ENCODE peak calls at places on chromosomes 5 and 9, in five cellular contexts. One of them, this sample, is unnamed.

GRCh38 chr5:113059232-113059805 is 82.7 kb downstream of the DCP2 start:
- DNase-seq in effector memory CD4-positive, alpha-beta T cell: no peak
- DNase-seq in iPS-NIHi11: no peak
- DNase-seq in NCI-H2081: no peak
- DNase-seq in activated CD4-positive, alpha-beta T cell treated with anti-CD3 and anti-CD28 coated beads, Interleukin-2, amount 10 ng/mL, durations not matched to agents 7 days and 5 days: no peak
- DNase-seq in this sample: no peak

GRCh38 chr5:115461506-115462290 is 82.9 kb downstream of the FEM1C start:
- DNase-seq in effector memory CD4-positive, alpha-beta T cell: no peak
- DNase-seq in iPS-NIHi11: no peak
- DNase-seq in NCI-H2081: no peak
- DNase-seq in activated CD4-positive, alpha-beta T cell treated with anti-CD3 and anti-CD28 coated beads, Interleukin-2, amount 10 ng/mL, durations not matched to agents 7 days and 5 days: peak
- DNase-seq in this sample: no peak

GRCh38 chr9:13444696-13445095 is 165.2 kb upstream of the MPDZ start:
- DNase-seq in effector memory CD4-positive, alpha-beta T cell: no peak
- DNase-seq in iPS-NIHi11: no peak
- DNase-seq in NCI-H2081: no peak
- DNase-seq in activated CD4-positive, alpha-beta T cell treated with anti-CD3 and anti-CD28 coated beads, Interleukin-2, amount 10 ng/mL, durations not matched to agents 7 days and 5 days: no peak
- DNase-seq in this sample: no peak

GRCh38 chr5:157245477-157245876 is 20.4 kb upstream of the CYFIP2 start:
- DNase-seq in effector memory CD4-positive, alpha-beta T cell: no peak
- DNase-seq in iPS-NIHi11: peak
- DNase-seq in NCI-H2081: no peak
- DNase-seq in activated CD4-positive, alpha-beta T cell treated with anti-CD3 and anti-CD28 coated beads, Interleukin-2, amount 10 ng/mL, durations not matched to agents 7 days and 5 days: no peak
- DNase-seq in this sample: no peak

GRCh38 chr5:95178046-95178651 is 106.7 kb downstream of the MCTP1 start:
- DNase-seq in effector memory CD4-positive, alpha-beta T cell: no peak
- DNase-seq in iPS-NIHi11: peak
- DNase-seq in NCI-H2081: no peak
- DNase-seq in activated CD4-positive, alpha-beta T cell treated with anti-CD3 and anti-CD28 coated beads, Interleukin-2, amount 10 ng/mL, durations not matched to agents 7 days and 5 days: no peak
- DNase-seq in this sample: peak

GRCh38 chr9:589723-590122 is 251.8 kb upstream of the DMRT1 start:
- DNase-seq in effector memory CD4-positive, alpha-beta T cell: no peak
- DNase-seq in iPS-NIHi11: no peak
- DNase-seq in NCI-H2081: no peak
- DNase-seq in activated CD4-positive, alpha-beta T cell treated with anti-CD3 and anti-CD28 coated beads, Interleukin-2, amount 10 ng/mL, durations not matched to agents 7 days and 5 days: no peak
- DNase-seq in this sample: no peak

GRCh38 chr9:76655970-76656369 is 108.3 kb upstream of the PCA3 start:
- DNase-seq in effector memory CD4-positive, alpha-beta T cell: no peak
- DNase-seq in iPS-NIHi11: no peak
- DNase-seq in NCI-H2081: no peak
- DNase-seq in activated CD4-positive, alpha-beta T cell treated with anti-CD3 and anti-CD28 coated beads, Interleukin-2, amount 10 ng/mL, durations not matched to agents 7 days and 5 days: no peak
- DNase-seq in this sample: no peak

GRCh38 chr9:111805841-111806241 is 11.1 kb upstream of the SHOC1 start:
- DNase-seq in effector memory CD4-positive, alpha-beta T cell: no peak
- DNase-seq in iPS-NIHi11: no peak
- DNase-seq in NCI-H2081: no peak
- DNase-seq in activated CD4-positive, alpha-beta T cell treated with anti-CD3 and anti-CD28 coated beads, Interleukin-2, amount 10 ng/mL, durations not matched to agents 7 days and 5 days: no peak
- DNase-seq in this sample: no peak

GRCh38 chr9:123327697-123328100 is 28.3 kb upstream of the CRB2 start:
- DNase-seq in effector memory CD4-positive, alpha-beta T cell: no peak
- DNase-seq in iPS-NIHi11: peak
- DNase-seq in NCI-H2081: no peak
- DNase-seq in activated CD4-positive, alpha-beta T cell treated with anti-CD3 and anti-CD28 coated beads, Interleukin-2, amount 10 ng/mL, durations not matched to agents 7 days and 5 days: no peak
- DNase-seq in this sample: no peak

GRCh38 chr9:130707225-130707976 is 13.8 kb downstream of the EXOSC2 start:
- DNase-seq in effector memory CD4-positive, alpha-beta T cell: peak
- DNase-seq in iPS-NIHi11: peak
- DNase-seq in NCI-H2081: peak
- DNase-seq in activated CD4-positive, alpha-beta T cell treated with anti-CD3 and anti-CD28 coated beads, Interleukin-2, amount 10 ng/mL, durations not matched to agents 7 days and 5 days: peak
- DNase-seq in this sample: peak

GRCh38 chr5:41637424-41637823 is 127.0 kb upstream of the PLCXD3 start:
- DNase-seq in effector memory CD4-positive, alpha-beta T cell: no peak
- DNase-seq in iPS-NIHi11: peak
- DNase-seq in NCI-H2081: no peak
- DNase-seq in activated CD4-positive, alpha-beta T cell treated with anti-CD3 and anti-CD28 coated beads, Interleukin-2, amount 10 ng/mL, durations not matched to agents 7 days and 5 days: no peak
- DNase-seq in this sample: no peak

GRCh38 chr5:2754621-2755370 is 3.3 kb upstream of the IRX2 start:
- DNase-seq in effector memory CD4-positive, alpha-beta T cell: no peak
- DNase-seq in iPS-NIHi11: no peak
- DNase-seq in NCI-H2081: no peak
- DNase-seq in activated CD4-positive, alpha-beta T cell treated with anti-CD3 and anti-CD28 coated beads, Interleukin-2, amount 10 ng/mL, durations not matched to agents 7 days and 5 days: no peak
- DNase-seq in this sample: no peak

GRCh38 chr9:92538541-92538940 is 2.8 kb upstream of the ECM2 start:
- DNase-seq in effector memory CD4-positive, alpha-beta T cell: no peak
- DNase-seq in iPS-NIHi11: no peak
- DNase-seq in NCI-H2081: no peak
- DNase-seq in activated CD4-positive, alpha-beta T cell treated with anti-CD3 and anti-CD28 coated beads, Interleukin-2, amount 10 ng/mL, durations not matched to agents 7 days and 5 days: no peak
- DNase-seq in this sample: no peak

GRCh38 chr5:167339205-167339604 is 952.2 kb upstream of the WWC1 start:
- DNase-seq in effector memory CD4-positive, alpha-beta T cell: no peak
- DNase-seq in iPS-NIHi11: no peak
- DNase-seq in NCI-H2081: no peak
- DNase-seq in activated CD4-positive, alpha-beta T cell treated with anti-CD3 and anti-CD28 coated beads, Interleukin-2, amount 10 ng/mL, durations not matched to agents 7 days and 5 days: no peak
- DNase-seq in this sample: no peak

GRCh38 chr9:99962685-99963261 is 56.3 kb downstream of the STX17 start:
- DNase-seq in effector memory CD4-positive, alpha-beta T cell: no peak
- DNase-seq in iPS-NIHi11: no peak
- DNase-seq in NCI-H2081: no peak
- DNase-seq in activated CD4-positive, alpha-beta T cell treated with anti-CD3 and anti-CD28 coated beads, Interleukin-2, amount 10 ng/mL, durations not matched to agents 7 days and 5 days: no peak
- DNase-seq in this sample: no peak

GRCh38 chr5:172004824-172005237 is 1.6 kb downstream of the FBXW11 start:
- DNase-seq in effector memory CD4-positive, alpha-beta T cell: no peak
- DNase-seq in iPS-NIHi11: no peak
- DNase-seq in NCI-H2081: no peak
- DNase-seq in activated CD4-positive, alpha-beta T cell treated with anti-CD3 and anti-CD28 coated beads, Interleukin-2, amount 10 ng/mL, durations not matched to agents 7 days and 5 days: peak
- DNase-seq in this sample: no peak

GRCh38 chr5:95424526-95424925 is 33.4 kb downstream of the FAM81B start:
- DNase-seq in effector memory CD4-positive, alpha-beta T cell: no peak
- DNase-seq in iPS-NIHi11: no peak
- DNase-seq in NCI-H2081: no peak
- DNase-seq in activated CD4-positive, alpha-beta T cell treated with anti-CD3 and anti-CD28 coated beads, Interleukin-2, amount 10 ng/mL, durations not matched to agents 7 days and 5 days: no peak
- DNase-seq in this sample: no peak

GRCh38 chr5:110623875-110624274 is 102.6 kb downstream of the TMEM232 start:
- DNase-seq in effector memory CD4-positive, alpha-beta T cell: no peak
- DNase-seq in iPS-NIHi11: no peak
- DNase-seq in NCI-H2081: no peak
- DNase-seq in activated CD4-positive, alpha-beta T cell treated with anti-CD3 and anti-CD28 coated beads, Interleukin-2, amount 10 ng/mL, durations not matched to agents 7 days and 5 days: no peak
- DNase-seq in this sample: no peak

GRCh38 chr9:135045264-135046155 is 42.0 kb upstream of the OLFM1 start:
- DNase-seq in effector memory CD4-positive, alpha-beta T cell: no peak
- DNase-seq in iPS-NIHi11: no peak
- DNase-seq in NCI-H2081: no peak
- DNase-seq in activated CD4-positive, alpha-beta T cell treated with anti-CD3 and anti-CD28 coated beads, Interleukin-2, amount 10 ng/mL, durations not matched to agents 7 days and 5 days: no peak
- DNase-seq in this sample: no peak

GRCh38 chr9:113935677-113936380 is 59.7 kb downstream of the ZNF618 start:
- DNase-seq in effector memory CD4-positive, alpha-beta T cell: no peak
- DNase-seq in iPS-NIHi11: no peak
- DNase-seq in NCI-H2081: no peak
- DNase-seq in activated CD4-positive, alpha-beta T cell treated with anti-CD3 and anti-CD28 coated beads, Interleukin-2, amount 10 ng/mL, durations not matched to agents 7 days and 5 days: no peak
- DNase-seq in this sample: no peak

GRCh38 chr9:124698265-124698664 is 72.8 kb downstream of the NR6A1 start:
- DNase-seq in effector memory CD4-positive, alpha-beta T cell: no peak
- DNase-seq in iPS-NIHi11: no peak
- DNase-seq in NCI-H2081: no peak
- DNase-seq in activated CD4-positive, alpha-beta T cell treated with anti-CD3 and anti-CD28 coated beads, Interleukin-2, amount 10 ng/mL, durations not matched to agents 7 days and 5 days: no peak
- DNase-seq in this sample: no peak

GRCh38 chr5:173530547-173530946 is 85.9 kb downstream of the BOD1 start:
- DNase-seq in effector memory CD4-positive, alpha-beta T cell: no peak
- DNase-seq in iPS-NIHi11: peak
- DNase-seq in NCI-H2081: no peak
- DNase-seq in activated CD4-positive, alpha-beta T cell treated with anti-CD3 and anti-CD28 coated beads, Interleukin-2, amount 10 ng/mL, durations not matched to agents 7 days and 5 days: no peak
- DNase-seq in this sample: no peak

GRCh38 chr9:69120380-69121154 is 53.5 kb upstream of the TJP2 start:
- DNase-seq in effector memory CD4-positive, alpha-beta T cell: no peak
- DNase-seq in iPS-NIHi11: peak
- DNase-seq in NCI-H2081: peak
- DNase-seq in activated CD4-positive, alpha-beta T cell treated with anti-CD3 and anti-CD28 coated beads, Interleukin-2, amount 10 ng/mL, durations not matched to agents 7 days and 5 days: no peak
- DNase-seq in this sample: peak

GRCh38 chr9:131410051-131410491 is 16.2 kb downstream of the PRRC2B start:
- DNase-seq in effector memory CD4-positive, alpha-beta T cell: peak
- DNase-seq in iPS-NIHi11: no peak
- DNase-seq in NCI-H2081: no peak
- DNase-seq in activated CD4-positive, alpha-beta T cell treated with anti-CD3 and anti-CD28 coated beads, Interleukin-2, amount 10 ng/mL, durations not matched to agents 7 days and 5 days: peak
- DNase-seq in this sample: no peak

GRCh38 chr9:126219166-126219565 is 107.5 kb upstream of the MVB12B start:
- DNase-seq in effector memory CD4-positive, alpha-beta T cell: no peak
- DNase-seq in iPS-NIHi11: no peak
- DNase-seq in NCI-H2081: no peak
- DNase-seq in activated CD4-positive, alpha-beta T cell treated with anti-CD3 and anti-CD28 coated beads, Interleukin-2, amount 10 ng/mL, durations not matched to agents 7 days and 5 days: no peak
- DNase-seq in this sample: no peak

GRCh38 chr5:141557681-141558136 is 61.1 kb downstream of the DIAPH1 start:
- DNase-seq in effector memory CD4-positive, alpha-beta T cell: peak
- DNase-seq in iPS-NIHi11: peak
- DNase-seq in NCI-H2081: peak
- DNase-seq in activated CD4-positive, alpha-beta T cell treated with anti-CD3 and anti-CD28 coated beads, Interleukin-2, amount 10 ng/mL, durations not matched to agents 7 days and 5 days: peak
- DNase-seq in this sample: peak

GRCh38 chr5:172106511-172107356 is 81.3 kb downstream of the STK10 start:
- DNase-seq in effector memory CD4-positive, alpha-beta T cell: peak
- DNase-seq in iPS-NIHi11: peak
- DNase-seq in NCI-H2081: peak
- DNase-seq in activated CD4-positive, alpha-beta T cell treated with anti-CD3 and anti-CD28 coated beads, Interleukin-2, amount 10 ng/mL, durations not matched to agents 7 days and 5 days: peak
- DNase-seq in this sample: peak

GRCh38 chr9:68507098-68507795 is 33.4 kb downstream of the TMEM252 start:
- DNase-seq in effector memory CD4-positive, alpha-beta T cell: no peak
- DNase-seq in iPS-NIHi11: no peak
- DNase-seq in NCI-H2081: peak
- DNase-seq in activated CD4-positive, alpha-beta T cell treated with anti-CD3 and anti-CD28 coated beads, Interleukin-2, amount 10 ng/mL, durations not matched to agents 7 days and 5 days: no peak
- DNase-seq in this sample: peak

GRCh38 chr5:23223846-23224245 is 283.6 kb upstream of the PRDM9 start:
- DNase-seq in effector memory CD4-positive, alpha-beta T cell: no peak
- DNase-seq in iPS-NIHi11: no peak
- DNase-seq in NCI-H2081: no peak
- DNase-seq in activated CD4-positive, alpha-beta T cell treated with anti-CD3 and anti-CD28 coated beads, Interleukin-2, amount 10 ng/mL, durations not matched to agents 7 days and 5 days: no peak
- DNase-seq in this sample: no peak

GRCh38 chr5:16508730-16509531 is 43.3 kb upstream of the ZNF622 start:
- DNase-seq in effector memory CD4-positive, alpha-beta T cell: no peak
- DNase-seq in iPS-NIHi11: peak
- DNase-seq in NCI-H2081: peak
- DNase-seq in activated CD4-positive, alpha-beta T cell treated with anti-CD3 and anti-CD28 coated beads, Interleukin-2, amount 10 ng/mL, durations not matched to agents 7 days and 5 days: no peak
- DNase-seq in this sample: no peak

GRCh38 chr9:91039835-91040140 is 238.2 kb downstream of the SYK start:
- DNase-seq in effector memory CD4-positive, alpha-beta T cell: no peak
- DNase-seq in iPS-NIHi11: no peak
- DNase-seq in NCI-H2081: no peak
- DNase-seq in activated CD4-positive, alpha-beta T cell treated with anti-CD3 and anti-CD28 coated beads, Interleukin-2, amount 10 ng/mL, durations not matched to agents 7 days and 5 days: no peak
- DNase-seq in this sample: no peak

GRCh38 chr5:76641514-76642120 is 18.4 kb upstream of the F2RL2 start:
- DNase-seq in effector memory CD4-positive, alpha-beta T cell: peak
- DNase-seq in iPS-NIHi11: peak
- DNase-seq in NCI-H2081: peak
- DNase-seq in activated CD4-positive, alpha-beta T cell treated with anti-CD3 and anti-CD28 coated beads, Interleukin-2, amount 10 ng/mL, durations not matched to agents 7 days and 5 days: peak
- DNase-seq in this sample: peak

GRCh38 chr9:125971895-125972729 is 224.9 kb downstream of the PBX3 start:
- DNase-seq in effector memory CD4-positive, alpha-beta T cell: no peak
- DNase-seq in iPS-NIHi11: no peak
- DNase-seq in NCI-H2081: no peak
- DNase-seq in activated CD4-positive, alpha-beta T cell treated with anti-CD3 and anti-CD28 coated beads, Interleukin-2, amount 10 ng/mL, durations not matched to agents 7 days and 5 days: no peak
- DNase-seq in this sample: no peak

GRCh38 chr5:38616061-38616460 is 59.6 kb upstream of the LIFR start:
- DNase-seq in effector memory CD4-positive, alpha-beta T cell: no peak
- DNase-seq in iPS-NIHi11: no peak
- DNase-seq in NCI-H2081: no peak
- DNase-seq in activated CD4-positive, alpha-beta T cell treated with anti-CD3 and anti-CD28 coated beads, Interleukin-2, amount 10 ng/mL, durations not matched to agents 7 days and 5 days: no peak
- DNase-seq in this sample: no peak

GRCh38 chr5:128201065-128201926 is 117.7 kb downstream of the SLC12A2 start:
- DNase-seq in effector memory CD4-positive, alpha-beta T cell: peak
- DNase-seq in iPS-NIHi11: peak
- DNase-seq in NCI-H2081: peak
- DNase-seq in activated CD4-positive, alpha-beta T cell treated with anti-CD3 and anti-CD28 coated beads, Interleukin-2, amount 10 ng/mL, durations not matched to agents 7 days and 5 days: peak
- DNase-seq in this sample: peak

GRCh38 chr5:61162832-61163567 is 732 bp upstream of the SMIM15 start:
- DNase-seq in effector memory CD4-positive, alpha-beta T cell: no peak
- DNase-seq in iPS-NIHi11: no peak
- DNase-seq in NCI-H2081: no peak
- DNase-seq in activated CD4-positive, alpha-beta T cell treated with anti-CD3 and anti-CD28 coated beads, Interleukin-2, amount 10 ng/mL, durations not matched to agents 7 days and 5 days: no peak
- DNase-seq in this sample: peak

GRCh38 chr5:68187268-68188055 is 28.1 kb upstream of the PIK3R1 start:
- DNase-seq in effector memory CD4-positive, alpha-beta T cell: no peak
- DNase-seq in iPS-NIHi11: peak
- DNase-seq in NCI-H2081: no peak
- DNase-seq in activated CD4-positive, alpha-beta T cell treated with anti-CD3 and anti-CD28 coated beads, Interleukin-2, amount 10 ng/mL, durations not matched to agents 7 days and 5 days: no peak
- DNase-seq in this sample: no peak

GRCh38 chr5:13740471-13740870 is 204.0 kb downstream of the DNAH5 start:
- DNase-seq in effector memory CD4-positive, alpha-beta T cell: no peak
- DNase-seq in iPS-NIHi11: no peak
- DNase-seq in NCI-H2081: no peak
- DNase-seq in activated CD4-positive, alpha-beta T cell treated with anti-CD3 and anti-CD28 coated beads, Interleukin-2, amount 10 ng/mL, durations not matched to agents 7 days and 5 days: no peak
- DNase-seq in this sample: no peak

GRCh38 chr9:17148324-17148723 is 13.5 kb downstream of the CNTLN start:
- DNase-seq in effector memory CD4-positive, alpha-beta T cell: no peak
- DNase-seq in iPS-NIHi11: no peak
- DNase-seq in NCI-H2081: no peak
- DNase-seq in activated CD4-positive, alpha-beta T cell treated with anti-CD3 and anti-CD28 coated beads, Interleukin-2, amount 10 ng/mL, durations not matched to agents 7 days and 5 days: no peak
- DNase-seq in this sample: no peak

GRCh38 chr5:58019614-58020013 is 440.3 kb downstream of the PLK2 start:
- DNase-seq in effector memory CD4-positive, alpha-beta T cell: no peak
- DNase-seq in iPS-NIHi11: no peak
- DNase-seq in NCI-H2081: no peak
- DNase-seq in activated CD4-positive, alpha-beta T cell treated with anti-CD3 and anti-CD28 coated beads, Interleukin-2, amount 10 ng/mL, durations not matched to agents 7 days and 5 days: no peak
- DNase-seq in this sample: no peak

This sample was measured in NCI-H1105 treated with DMSO at 0.1 percent for 48 hours.